ENCODE peak calls at places on chromosomes 5 and 9, in eight cellular contexts. J is breast epithelium, W is HCT116, S is lower leg skin, U is spleen, O is A549, T is tibial nerve, X is body of pancreas. F is an unnamed sample.

GRCh38 chr5:141817631-141818030 is 60.6 kb downstream of the PCDH1 start:
- DNase-seq in O (no peak), U (no peak), J (no peak), X (no peak), W (no peak), T (no peak), S (no peak), F (no peak)

GRCh38 chr5:170483701-170484458 is 19.9 kb upstream of the KCNIP1 start:
- DNase-seq in O (peak), T (no peak), W (no peak), U (no peak), X (peak), J (peak), S (peak), F (no peak)

GRCh38 chr5:53416144-53416730 is 64.2 kb upstream of the FST start:
- DNase-seq in J (no peak), W (peak), U (no peak), X (no peak), T (no peak), S (no peak), O (peak), F (no peak)

GRCh38 chr9:13806731-13807130 is 507.2 kb downstream of the NFIB start:
- DNase-seq in W (no peak), X (no peak), O (no peak), J (no peak), U (no peak), S (no peak), T (no peak), F (no peak)

GRCh38 chr9:97985058-97985861 is 2.1 kb downstream of the ANP32B start:
- DNase-seq in S (peak), T (peak), W (no peak), O (peak), J (no peak), U (peak), X (peak), F (peak)

GRCh38 chr9:134206317-134207300 is 42.2 kb upstream of the RNU6ATAC start:
- DNase-seq in O (no peak), X (no peak), W (no peak), J (no peak), U (peak), S (no peak), T (no peak), F (no peak)

GRCh38 chr9:126722922-126723806 is 81.7 kb upstream of the ZBTB43 start:
- DNase-seq in S (no peak), W (no peak), J (no peak), X (peak), O (no peak), T (peak), U (peak), F (no peak)

GRCh38 chr5:88419931-88420330 is 151.3 kb upstream of the TMEM161B start:
- DNase-seq in O (no peak), W (no peak), T (no peak), X (no peak), U (no peak), S (no peak), J (no peak), F (no peak)

GRCh38 chr9:128333368-128333969 is 6.9 kb upstream of the SLC27A4 start:
- DNase-seq in X (no peak), W (no peak), O (no peak), J (no peak), U (no peak), S (no peak), T (no peak), F (no peak)

GRCh38 chr9:136829981-136830885 is 12.0 kb upstream of the AJM1 start:
- DNase-seq in X (peak), J (no peak), U (peak), W (no peak), O (no peak), T (no peak), S (no peak), F (no peak)
- TF ChIP-seq POLR2A in X (no peak), J (no peak), U (no peak), W (no peak), O (no peak), T (no peak), S (no peak), F (no peak)

GRCh38 chr5:60517850-60518249 is 182.1 kb downstream of the DEPDC1B start:
- DNase-seq in J (no peak), O (no peak), W (no peak), T (no peak), U (no peak), X (no peak), S (no peak), F (no peak)

GRCh38 chr5:60519372-60519771 is 180.6 kb downstream of the DEPDC1B start:
- DNase-seq in X (no peak), W (no peak), T (no peak), S (no peak), O (no peak), J (no peak), U (no peak), F (no peak)

GRCh38 chr5:60522299-60522915 is 177.6 kb downstream of the DEPDC1B start:
- DNase-seq in T (no peak), J (no peak), U (no peak), S (no peak), O (no peak), X (no peak), W (no peak), F (no peak)

GRCh38 chr5:60520451-60521210 is 179.3 kb downstream of the DEPDC1B start:
- DNase-seq in O (no peak), U (no peak), S (no peak), X (no peak), T (no peak), W (no peak), J (no peak), F (no peak)

GRCh38 chr5:60521379-60522298 is 178.3 kb downstream of the DEPDC1B start:
- DNase-seq in T (no peak), X (no peak), O (no peak), U (no peak), J (no peak), S (no peak), W (no peak), F (no peak)
- TF ChIP-seq POLR2A in T (no peak), X (no peak), O (no peak), U (no peak), J (no peak), S (no peak), W (no peak), F (no peak)

GRCh38 chr9:72149231-72149975 is at the start of gene GDA:
- DNase-seq in T (no peak), U (no peak), X (peak), W (peak), J (no peak), O (peak), S (no peak), F (no peak)
- TF ChIP-seq POLR2A in T (no peak), U (no peak), X (peak), W (no peak), J (no peak), O (peak), S (no peak), F (no peak)

GRCh38 chr9:37406603-37407401 is 15.7 kb upstream of the GRHPR start:
- DNase-seq in W (no peak), U (no peak), T (no peak), S (no peak), J (no peak), O (no peak), X (peak), F (no peak)

GRCh38 chr9:37407468-37407867 is 15.0 kb upstream of the GRHPR start:
- DNase-seq in J (no peak), X (no peak), W (no peak), O (peak), S (no peak), T (no peak), U (no peak), F (no peak)

GRCh38 chr9:37410354-37410861 is 12.1 kb upstream of the GRHPR start:
- DNase-seq in X (no peak), U (peak), O (no peak), J (no peak), W (no peak), S (no peak), T (no peak), F (no peak)

GRCh38 chr9:37410969-37411785 is 11.3 kb upstream of the GRHPR start:
- DNase-seq in X (no peak), S (no peak), J (no peak), O (peak), T (no peak), U (peak), W (no peak), F (no peak)

DNA sequence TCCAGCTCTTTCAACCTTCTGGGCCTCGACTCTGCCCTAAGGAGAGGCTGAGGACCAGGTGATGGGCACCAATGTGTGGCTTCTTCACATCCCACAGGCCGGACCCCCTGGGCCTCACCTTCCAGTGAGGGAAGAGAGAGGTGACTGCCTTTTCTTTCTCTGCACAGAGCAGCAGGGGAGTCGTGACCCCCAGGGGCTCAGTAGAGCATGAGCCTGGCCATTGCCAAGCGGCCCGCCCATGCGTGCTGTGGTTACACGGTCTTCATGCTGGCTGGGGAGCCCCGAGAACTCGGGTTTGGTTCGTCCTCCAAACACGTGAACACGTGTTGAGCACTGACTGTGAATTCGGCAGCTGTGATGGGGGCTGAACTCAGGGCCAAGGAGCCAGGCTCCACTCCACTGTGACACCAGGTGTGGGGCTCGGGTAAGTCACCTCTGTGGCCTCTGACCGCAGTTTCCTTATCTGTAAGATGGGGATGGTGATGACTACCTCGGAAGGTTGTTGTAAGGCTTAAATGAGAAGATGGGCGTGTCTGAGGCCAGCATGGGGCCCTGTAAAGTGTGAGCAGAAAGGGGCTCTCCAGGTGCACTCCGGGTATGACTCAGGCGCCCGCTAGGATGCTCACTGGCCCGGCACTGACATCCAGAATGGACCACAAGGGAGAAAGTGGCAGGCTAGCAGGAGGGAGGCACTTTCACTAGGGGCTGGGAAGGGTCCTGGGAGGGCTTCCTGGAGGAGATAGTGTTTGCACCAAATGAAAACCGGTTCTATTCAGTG is 13.4 kb upstream of the GRHPR start:
- DNase-seq in O (no peak), W (no peak), U (peak), S (no peak), T (no peak), J (no peak), X (no peak), F (no peak)
- TF ChIP-seq POLR2A in O (no peak), W (no peak), U (no peak), S (no peak), T (no peak), J (no peak), X (no peak), F (no peak)

DNA sequence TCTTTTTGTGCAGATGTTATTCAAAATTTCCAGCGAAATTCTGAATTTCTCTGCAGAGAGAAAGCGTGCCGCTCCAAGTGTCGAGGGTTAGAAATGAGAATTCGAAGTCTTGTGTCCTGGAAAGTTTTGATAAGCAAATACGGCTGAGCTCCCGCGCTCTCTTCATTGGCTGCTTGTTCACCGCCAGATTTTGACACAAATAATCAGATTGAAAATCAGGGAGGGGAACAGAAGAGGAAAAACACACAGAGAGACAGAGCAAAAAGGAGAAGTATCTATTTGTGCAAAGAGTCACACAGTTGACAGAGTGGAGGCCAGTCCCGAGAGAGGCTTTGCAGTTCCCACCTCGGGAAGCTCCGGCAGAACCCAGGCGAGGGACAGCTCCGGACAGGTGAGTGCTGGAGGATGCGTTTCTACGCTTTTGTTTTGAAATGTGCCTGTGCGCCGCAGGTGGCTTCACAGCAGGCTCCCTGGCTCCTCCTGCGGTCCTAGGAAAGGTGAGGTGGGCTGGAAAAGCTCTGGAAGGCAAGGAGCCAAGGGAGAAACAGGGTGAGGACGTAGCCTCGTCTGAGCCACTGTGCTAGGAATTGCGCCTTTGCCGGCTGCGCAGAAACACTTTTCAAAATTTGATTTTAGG is at the start of gene GFI1B:
- DNase-seq in U (no peak), X (no peak), S (no peak), J (no peak), T (no peak), W (no peak), O (no peak), F (no peak)
- TF ChIP-seq POLR2A in U (no peak), X (no peak), S (no peak), J (no peak), T (no peak), W (no peak), O (no peak), F (no peak)

GRCh38 chr5:40667171-40667663 is 12.5 kb upstream of the PTGER4 start:
- DNase-seq in U (no peak), S (no peak), X (no peak), O (no peak), T (no peak), W (no peak), J (no peak), F (no peak)

GRCh38 chr5:40665902-40666301 is 13.8 kb upstream of the PTGER4 start:
- DNase-seq in U (no peak), O (no peak), T (no peak), X (no peak), S (no peak), W (no peak), J (no peak), F (no peak)

GRCh38 chr5:40672440-40672839 is 7.3 kb upstream of the PTGER4 start:
- DNase-seq in U (no peak), W (no peak), O (no peak), X (no peak), J (no peak), T (no peak), S (no peak), F (no peak)

GRCh38 chr5:40666657-40667056 is 13.1 kb upstream of the PTGER4 start:
- DNase-seq in W (no peak), S (no peak), X (no peak), U (no peak), T (no peak), O (no peak), J (no peak), F (no peak)

DNA sequence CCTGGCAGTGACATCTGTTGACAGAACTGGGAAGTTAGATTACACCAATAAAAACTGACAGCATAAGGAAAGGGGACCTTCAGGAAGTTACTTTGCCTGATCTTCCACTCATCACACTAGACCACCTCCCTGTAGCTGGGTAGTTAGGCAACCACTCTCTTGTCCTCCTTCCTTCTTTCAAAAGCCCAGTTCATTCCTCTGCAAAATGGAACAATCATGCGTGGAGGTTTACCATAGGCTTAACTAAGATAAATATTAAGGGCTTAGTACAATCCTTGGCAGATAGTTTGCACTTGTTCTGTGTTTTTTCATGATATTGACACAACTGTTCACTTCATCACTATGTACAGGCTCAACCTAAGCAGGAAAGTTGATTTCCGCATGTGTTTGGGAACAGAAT is 10.1 kb upstream of the PTGER4 start:
- DNase-seq in U (no peak), X (no peak), J (no peak), T (no peak), O (no peak), W (no peak), S (no peak), F (no peak)
- TF ChIP-seq POLR2A in U (no peak), X (no peak), J (no peak), T (no peak), O (no peak), W (no peak), S (no peak), F (no peak)

DNA sequence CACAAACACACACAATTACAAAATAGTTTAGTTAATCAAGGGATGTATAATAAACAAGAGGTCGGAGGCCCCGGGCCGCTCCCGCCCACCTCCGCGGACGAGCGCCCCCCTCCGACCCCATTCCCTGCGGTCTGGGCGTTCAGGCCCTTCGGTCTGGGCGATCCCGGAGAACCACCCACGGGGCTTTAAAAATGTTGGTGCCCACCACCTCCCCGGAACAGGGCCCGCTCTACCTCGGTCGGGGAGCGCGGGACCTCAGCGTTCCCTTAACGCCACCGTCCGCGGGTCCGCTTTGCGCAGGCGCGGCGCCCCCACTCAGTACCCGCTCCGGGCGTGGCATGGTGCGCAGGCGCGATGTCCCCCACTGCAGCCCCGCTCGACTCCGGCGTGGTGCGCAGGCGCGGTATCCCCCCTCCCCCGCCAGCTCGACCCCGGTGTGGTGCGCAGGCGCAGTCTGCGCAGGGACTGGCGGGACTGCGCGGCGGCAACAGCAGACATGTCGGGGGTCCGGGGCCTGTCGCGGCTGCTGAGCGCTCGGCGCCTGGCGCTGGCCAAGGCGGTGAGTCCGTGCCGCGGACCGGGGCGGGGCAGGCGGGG is at the start of the genes CCDC127 and SDHA:
- DNase-seq in U (peak), O (peak), W (peak), J (peak), S (peak), T (peak), X (peak), F (peak)
- TF ChIP-seq POLR2A in U (peak), O (peak), W (peak), J (no peak), S (no peak), T (peak), X (peak), F (peak)

GRCh38 chr5:882253-883185 is 10.1 kb downstream of the BRD9 start:
- DNase-seq in X (peak), W (no peak), T (no peak), O (no peak), S (no peak), U (peak), J (no peak), F (no peak)
- TF ChIP-seq POLR2A in X (no peak), W (no peak), T (no peak), O (no peak), S (no peak), U (no peak), J (no peak), F (no peak)

F was measured in H54.